ENCODE peak calls at places on chromosome 4, in six cellular contexts. One of them, this sample, is unnamed.
A peak's percentile ranks its signal among the peaks of the same experiment; 100 is the strongest.

GRCh38 chr4:47482326-47482725 is 2.7 kb upstream of the ATP10D start:
- DNase-seq in naive thymus-derived CD4-positive, alpha-beta T cell: no peak
- DNase-seq in pancreas: no peak
- DNase-seq in tibial artery: no peak
- DNase-seq in K562: no peak
- DNase-seq in heart right ventricle: no peak
- DNase-seq in this sample: peak; percentile 59

GRCh38 chr4:84479663-84480062 is 19.4 kb downstream of the NKX6-1 start:
- DNase-seq in naive thymus-derived CD4-positive, alpha-beta T cell: no peak
- DNase-seq in pancreas: no peak
- DNase-seq in tibial artery: no peak
- DNase-seq in K562: no peak
- DNase-seq in heart right ventricle: no peak
- DNase-seq in this sample: no peak

GRCh38 chr4:106627071-106627470 is 258.5 kb upstream of the GIMD1 start:
- DNase-seq in naive thymus-derived CD4-positive, alpha-beta T cell: no peak
- DNase-seq in pancreas: no peak
- DNase-seq in tibial artery: no peak
- DNase-seq in K562: no peak
- DNase-seq in heart right ventricle: no peak
- DNase-seq in this sample: no peak

GRCh38 chr4:147285751-147286150 is 195.1 kb upstream of the EDNRA start:
- DNase-seq in naive thymus-derived CD4-positive, alpha-beta T cell: no peak
- DNase-seq in pancreas: no peak
- DNase-seq in tibial artery: no peak
- DNase-seq in K562: no peak
- DNase-seq in heart right ventricle: no peak
- DNase-seq in this sample: no peak

GRCh38 chr4:110907801-110908313 is 285.0 kb upstream of the PITX2 start:
- DNase-seq in naive thymus-derived CD4-positive, alpha-beta T cell: no peak
- DNase-seq in pancreas: no peak
- DNase-seq in tibial artery: no peak
- DNase-seq in K562: no peak
- DNase-seq in heart right ventricle: no peak
- DNase-seq in this sample: no peak

GRCh38 chr4:127959794-127960193 is 5.2 kb downstream of the MFSD8 start:
- DNase-seq in naive thymus-derived CD4-positive, alpha-beta T cell: no peak
- DNase-seq in pancreas: no peak
- DNase-seq in tibial artery: no peak
- DNase-seq in K562: no peak
- DNase-seq in heart right ventricle: no peak
- DNase-seq in this sample: no peak

GRCh38 chr4:73573794-73574528 is 46.3 kb downstream of the RASSF6 start:
- DNase-seq in naive thymus-derived CD4-positive, alpha-beta T cell: no peak
- DNase-seq in pancreas: peak; percentile 57
- DNase-seq in tibial artery: peak; percentile 41
- DNase-seq in K562: peak; percentile 48
- DNase-seq in heart right ventricle: no peak
- DNase-seq in this sample: no peak

GRCh38 chr4:100348472-100348871 is 158.2 kb upstream of the DDIT4L start:
- DNase-seq in naive thymus-derived CD4-positive, alpha-beta T cell: no peak
- DNase-seq in pancreas: no peak
- DNase-seq in tibial artery: no peak
- DNase-seq in K562: no peak
- DNase-seq in heart right ventricle: no peak
- DNase-seq in this sample: peak; percentile 80

GRCh38 chr4:24137963-24138601 is 248.2 kb upstream of the PPARGC1A start:
- DNase-seq in naive thymus-derived CD4-positive, alpha-beta T cell: no peak
- DNase-seq in pancreas: no peak
- DNase-seq in tibial artery: no peak
- DNase-seq in K562: no peak
- DNase-seq in heart right ventricle: no peak
- DNase-seq in this sample: no peak

GRCh38 chr4:102843273-102843672 is 15.9 kb upstream of the UBE2D3 start:
- DNase-seq in naive thymus-derived CD4-positive, alpha-beta T cell: no peak
- DNase-seq in pancreas: no peak
- DNase-seq in tibial artery: no peak
- DNase-seq in K562: no peak
- DNase-seq in heart right ventricle: no peak
- DNase-seq in this sample: no peak

GRCh38 chr4:147309434-147309833 is 171.5 kb upstream of the EDNRA start:
- DNase-seq in naive thymus-derived CD4-positive, alpha-beta T cell: no peak
- DNase-seq in pancreas: no peak
- DNase-seq in tibial artery: no peak
- DNase-seq in K562: no peak
- DNase-seq in heart right ventricle: no peak
- DNase-seq in this sample: no peak

GRCh38 chr4:87680271-87680670 is 30.2 kb downstream of the DMP1 start:
- DNase-seq in naive thymus-derived CD4-positive, alpha-beta T cell: no peak
- DNase-seq in pancreas: no peak
- DNase-seq in tibial artery: no peak
- DNase-seq in K562: no peak
- DNase-seq in heart right ventricle: no peak
- DNase-seq in this sample: no peak

GRCh38 chr4:2588259-2588658 is 51.8 kb downstream of the FAM193A start:
- DNase-seq in naive thymus-derived CD4-positive, alpha-beta T cell: no peak
- DNase-seq in pancreas: no peak
- DNase-seq in tibial artery: no peak
- DNase-seq in K562: no peak
- DNase-seq in heart right ventricle: no peak
- DNase-seq in this sample: no peak
- H3K4me1 ChIP-seq in naive thymus-derived CD4-positive, alpha-beta T cell: peaks cover 23% of the 10 kb centered on the region
- H3K4me1 ChIP-seq in pancreas: peaks cover 16% of the 10 kb centered on the region
- H3K4me1 ChIP-seq in tibial artery: peaks cover 49% of the 10 kb centered on the region
- H3K4me1 ChIP-seq in K562: peaks cover 19% of the 10 kb centered on the region
- H3K4me1 ChIP-seq in heart right ventricle: peaks cover 77% of the 10 kb centered on the region
- H3K4me1 ChIP-seq in this sample: peaks cover 10% of the 10 kb centered on the region

GRCh38 chr4:3190549-3190948 is 58.4 kb upstream of the MSANTD1 start:
- DNase-seq in naive thymus-derived CD4-positive, alpha-beta T cell: no peak
- DNase-seq in pancreas: no peak
- DNase-seq in tibial artery: no peak
- DNase-seq in K562: no peak
- DNase-seq in heart right ventricle: no peak
- DNase-seq in this sample: no peak

GRCh38 chr4:3192188-3192587 is 56.8 kb upstream of the MSANTD1 start:
- DNase-seq in naive thymus-derived CD4-positive, alpha-beta T cell: no peak
- DNase-seq in pancreas: no peak
- DNase-seq in tibial artery: no peak
- DNase-seq in K562: no peak
- DNase-seq in heart right ventricle: no peak
- DNase-seq in this sample: no peak

GRCh38 chr4:3192827-3193226 is 56.1 kb upstream of the MSANTD1 start:
- DNase-seq in naive thymus-derived CD4-positive, alpha-beta T cell: no peak
- DNase-seq in pancreas: no peak
- DNase-seq in tibial artery: no peak
- DNase-seq in K562: no peak
- DNase-seq in heart right ventricle: no peak
- DNase-seq in this sample: no peak

GRCh38 chr4:3196670-3197359 is 52.1 kb upstream of the MSANTD1 start:
- DNase-seq in naive thymus-derived CD4-positive, alpha-beta T cell: peak; percentile 19
- DNase-seq in pancreas: no peak
- DNase-seq in tibial artery: no peak
- DNase-seq in K562: no peak
- DNase-seq in heart right ventricle: no peak
- DNase-seq in this sample: no peak

DNA sequence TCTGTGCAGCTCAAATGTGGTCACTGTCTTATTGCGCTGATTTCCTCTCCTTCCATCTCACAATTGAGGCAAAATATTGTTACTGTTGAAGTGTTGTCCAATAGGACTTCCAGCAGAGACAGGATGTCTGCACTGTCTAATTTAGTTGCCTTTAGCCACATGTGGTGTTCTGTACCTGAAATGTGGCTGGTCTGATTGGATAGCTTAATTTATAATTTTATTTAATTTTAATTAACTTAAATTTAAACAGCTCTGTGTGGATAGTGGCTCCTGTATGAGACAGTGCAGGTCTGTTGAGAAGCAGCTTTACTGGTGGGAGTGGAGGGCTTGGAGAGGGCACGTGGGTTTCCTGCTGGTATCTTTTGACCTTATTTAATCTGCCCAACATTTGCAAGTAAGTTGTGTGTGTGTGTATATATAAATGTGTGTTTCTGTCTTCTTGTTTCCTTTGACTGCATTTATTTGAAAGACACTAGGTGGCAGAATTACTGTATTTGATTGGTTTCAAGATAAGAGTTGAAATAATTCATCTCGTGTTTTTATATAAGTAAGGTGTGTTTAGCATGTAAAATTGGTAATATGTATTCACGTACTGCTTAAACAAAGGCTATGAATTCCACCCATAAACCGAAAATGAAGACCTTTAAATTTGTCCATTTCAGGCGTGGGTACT is 55.3 kb upstream of the MSANTD1 start:
- DNase-seq in naive thymus-derived CD4-positive, alpha-beta T cell: peak; percentile 32
- DNase-seq in pancreas: no peak
- DNase-seq in tibial artery: no peak
- DNase-seq in K562: no peak
- DNase-seq in heart right ventricle: no peak
- DNase-seq in this sample: no peak
- H3K4me1 ChIP-seq in naive thymus-derived CD4-positive, alpha-beta T cell: peaks cover 42% of the 10 kb centered on the region
- H3K4me1 ChIP-seq in pancreas: no peaks in the 10 kb centered on the region
- H3K4me1 ChIP-seq in tibial artery: no peaks in the 10 kb centered on the region
- H3K4me1 ChIP-seq in K562: no peaks in the 10 kb centered on the region
- H3K4me1 ChIP-seq in heart right ventricle: no peaks in the 10 kb centered on the region
- H3K4me1 ChIP-seq in this sample: no peaks in the 10 kb centered on the region

DNA sequence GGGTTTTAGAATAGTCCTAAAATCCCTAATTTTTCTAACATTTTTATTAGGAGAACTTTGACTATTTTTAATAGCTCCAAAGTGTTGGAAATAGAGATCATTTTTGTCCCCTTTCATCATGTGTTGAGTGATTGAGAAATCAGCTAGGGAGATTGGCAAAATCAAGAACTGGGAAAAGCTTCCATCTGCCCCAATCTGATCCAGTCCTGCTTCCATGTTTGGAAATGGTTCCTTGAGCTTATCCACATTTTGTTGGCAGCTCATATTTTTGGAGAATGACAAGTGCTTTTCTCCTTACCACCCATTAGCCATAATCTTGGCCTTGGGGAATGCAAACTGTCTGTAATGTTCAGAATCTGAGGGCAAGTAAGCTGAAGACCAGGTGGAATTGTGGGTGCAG is 73.9 kb downstream of the SYNPO2 start:
- DNase-seq in naive thymus-derived CD4-positive, alpha-beta T cell: no peak
- DNase-seq in pancreas: no peak
- DNase-seq in tibial artery: no peak
- DNase-seq in K562: no peak
- DNase-seq in heart right ventricle: no peak
- DNase-seq in this sample: no peak
- H3K4me1 ChIP-seq in naive thymus-derived CD4-positive, alpha-beta T cell: no peaks in the 10 kb centered on the region
- H3K4me1 ChIP-seq in pancreas: no peaks in the 10 kb centered on the region
- H3K4me1 ChIP-seq in tibial artery: peaks cover 47% of the 10 kb centered on the region
- H3K4me1 ChIP-seq in K562: no peaks in the 10 kb centered on the region
- H3K4me1 ChIP-seq in heart right ventricle: peaks cover 78% of the 10 kb centered on the region
- H3K4me1 ChIP-seq in this sample: peaks cover 6% of the 10 kb centered on the region

DNA sequence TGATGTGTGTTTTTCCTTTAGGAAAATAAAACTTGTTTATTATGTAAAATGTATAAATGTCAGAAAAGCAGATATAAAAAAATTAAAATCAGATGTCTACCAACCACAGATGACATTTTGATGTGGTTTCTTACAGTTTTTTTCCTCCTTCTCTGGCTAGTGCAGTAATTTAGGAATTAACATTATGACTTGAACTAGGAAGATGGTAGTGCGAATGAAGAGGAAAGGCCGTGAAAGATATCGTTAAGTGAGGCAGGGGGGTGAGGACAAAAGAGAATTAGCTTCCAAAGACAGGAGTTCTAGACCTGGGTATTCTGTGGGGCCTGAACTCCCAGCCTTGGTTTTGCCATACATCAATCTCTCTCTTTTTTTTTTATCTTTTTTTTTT is 98.0 kb downstream of the RBM47 start:
- DNase-seq in naive thymus-derived CD4-positive, alpha-beta T cell: no peak
- DNase-seq in pancreas: no peak
- DNase-seq in tibial artery: no peak
- DNase-seq in K562: peak; percentile 13
- DNase-seq in heart right ventricle: no peak
- DNase-seq in this sample: no peak
- H3K4me1 ChIP-seq in naive thymus-derived CD4-positive, alpha-beta T cell: no peaks in the 10 kb centered on the region
- H3K4me1 ChIP-seq in pancreas: no peaks in the 10 kb centered on the region
- H3K4me1 ChIP-seq in tibial artery: peaks cover 7% of the 10 kb centered on the region
- H3K4me1 ChIP-seq in K562: peaks cover 7% of the 10 kb centered on the region
- H3K4me1 ChIP-seq in heart right ventricle: peaks cover under 1% of the 10 kb centered on the region
- H3K4me1 ChIP-seq in this sample: peaks cover 6% of the 10 kb centered on the region

GRCh38 chr4:26372525-26373172 is 51.8 kb downstream of the RBPJ start:
- DNase-seq in naive thymus-derived CD4-positive, alpha-beta T cell: peak; percentile 44
- DNase-seq in pancreas: no peak
- DNase-seq in tibial artery: no peak
- DNase-seq in K562: peak; percentile 23
- DNase-seq in heart right ventricle: no peak
- DNase-seq in this sample: peak; percentile 60
- H3K4me1 ChIP-seq in naive thymus-derived CD4-positive, alpha-beta T cell: peaks cover 16% of the 10 kb centered on the region
- H3K4me1 ChIP-seq in pancreas: no peaks in the 10 kb centered on the region
- H3K4me1 ChIP-seq in tibial artery: peaks cover 17% of the 10 kb centered on the region
- H3K4me1 ChIP-seq in K562: no peaks in the 10 kb centered on the region
- H3K4me1 ChIP-seq in heart right ventricle: peaks cover 51% of the 10 kb centered on the region
- H3K4me1 ChIP-seq in this sample: peaks cover 9% of the 10 kb centered on the region

GRCh38 chr4:3813151-3813905 is 47.1 kb downstream of the ADRA2C start:
- DNase-seq in naive thymus-derived CD4-positive, alpha-beta T cell: no peak
- DNase-seq in pancreas: no peak
- DNase-seq in tibial artery: no peak
- DNase-seq in K562: no peak
- DNase-seq in heart right ventricle: no peak
- DNase-seq in this sample: no peak

GRCh38 chr4:3816256-3816825 is 50.2 kb downstream of the ADRA2C start:
- DNase-seq in naive thymus-derived CD4-positive, alpha-beta T cell: no peak
- DNase-seq in pancreas: no peak
- DNase-seq in tibial artery: no peak
- DNase-seq in K562: no peak
- DNase-seq in heart right ventricle: no peak
- DNase-seq in this sample: no peak

GRCh38 chr4:3812211-3812934 is 46.2 kb downstream of the ADRA2C start:
- DNase-seq in naive thymus-derived CD4-positive, alpha-beta T cell: no peak
- DNase-seq in pancreas: peak; percentile 43
- DNase-seq in tibial artery: no peak
- DNase-seq in K562: no peak
- DNase-seq in heart right ventricle: no peak
- DNase-seq in this sample: no peak

GRCh38 chr4:3811621-3812020 is 45.4 kb downstream of the ADRA2C start:
- DNase-seq in naive thymus-derived CD4-positive, alpha-beta T cell: no peak
- DNase-seq in pancreas: peak; percentile 49
- DNase-seq in tibial artery: no peak
- DNase-seq in K562: no peak
- DNase-seq in heart right ventricle: no peak
- DNase-seq in this sample: no peak

DNA sequence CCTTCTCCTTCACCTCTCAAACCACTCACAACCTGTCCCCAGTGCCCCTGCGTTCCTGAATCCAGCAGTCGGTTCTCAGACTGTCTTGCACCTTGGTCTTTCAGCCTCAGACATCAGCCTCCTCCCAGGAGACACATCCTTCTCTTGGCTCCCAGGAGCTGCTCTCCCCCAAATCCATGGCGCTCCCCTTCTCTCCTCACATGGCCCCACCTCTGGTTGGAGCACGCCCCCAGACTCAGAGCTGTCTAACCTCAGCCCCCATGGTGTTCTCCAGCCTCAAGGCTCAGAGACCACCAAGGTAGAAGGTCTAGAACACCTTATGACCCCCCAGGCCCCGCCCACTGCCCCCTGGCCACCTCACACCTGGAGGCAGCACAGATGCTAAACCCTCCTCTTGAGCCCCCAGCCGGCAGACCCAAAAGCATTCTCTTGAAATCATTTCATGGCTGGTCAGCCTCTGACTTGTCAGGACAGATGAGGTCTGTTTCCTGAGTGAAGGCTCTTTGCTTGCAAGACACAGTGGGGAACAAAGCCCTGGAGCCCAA is 47.9 kb downstream of the ADRA2C start:
- DNase-seq in naive thymus-derived CD4-positive, alpha-beta T cell: no peak
- DNase-seq in pancreas: no peak
- DNase-seq in tibial artery: no peak
- DNase-seq in K562: no peak
- DNase-seq in heart right ventricle: no peak
- DNase-seq in this sample: no peak
- H3K4me1 ChIP-seq in naive thymus-derived CD4-positive, alpha-beta T cell: no peaks in the 10 kb centered on the region
- H3K4me1 ChIP-seq in pancreas: no peaks in the 10 kb centered on the region
- H3K4me1 ChIP-seq in tibial artery: no peaks in the 10 kb centered on the region
- H3K4me1 ChIP-seq in K562: no peaks in the 10 kb centered on the region
- H3K4me1 ChIP-seq in heart right ventricle: no peaks in the 10 kb centered on the region
- H3K4me1 ChIP-seq in this sample: no peaks in the 10 kb centered on the region

This sample was measured in PC-9.